ENCODE peak calls at places on chromosomes 1 and 21, in seven cellular contexts. L is heart left ventricle; K is HFF-Myc; U is fibroblast of lung; W is activated CD4-positive, alpha-beta T cell treated with anti-CD3 and anti-CD28 coated beads for 24 hours; B is brain microvascular endothelial cell; J is fibroblast of villous mesenchyme. Y is an unnamed sample.

GRCh38 chr1:51941528-51941927 is 49.0 kb downstream of the RAB3B start:
- DNase-seq in L (no peak), K (no peak), J (no peak), U (no peak), B (no peak), W (no peak), Y (no peak)

GRCh38 chr1:219347843-219348475 is 174.3 kb downstream of the LYPLAL1 start:
- DNase-seq in J (no peak), U (peak), K (no peak), L (peak), B (no peak), W (no peak), Y (peak)

GRCh38 chr21:44682580-44683151 is 703 bp upstream of the KRTAP12-1 start:
- DNase-seq in L (no peak), J (no peak), W (no peak), K (no peak), B (no peak), U (no peak), Y (no peak)

GRCh38 chr21:42684109-42684916 is 30.9 kb downstream of the PDE9A start:
- DNase-seq in L (no peak), U (no peak), B (no peak), K (no peak), J (no peak), W (peak), Y (no peak)

GRCh38 chr1:33972676-33973395 is 109.0 kb downstream of the HMGB4 start:
- DNase-seq in L (peak), J (no peak), U (peak), W (no peak), B (no peak), K (no peak), Y (peak)

GRCh38 chr1:21607549-21608529 is 61.3 kb downstream of the RAP1GAP start:
- DNase-seq in J (peak), U (peak), W (peak), L (peak), K (peak), B (peak), Y (no peak)

GRCh38 chr1:211613108-211613947 is 34.4 kb upstream of the SLC30A1 start:
- DNase-seq in U (peak), B (peak), W (no peak), K (peak), L (peak), J (peak), Y (peak)

GRCh38 chr1:244466724-244467123 is 5.7 kb downstream of the CATSPERE start:
- DNase-seq in J (no peak), K (no peak), W (no peak), B (no peak), L (no peak), U (no peak), Y (no peak)

GRCh38 chr1:2810899-2811525 is 9.5 kb upstream of the TTC34 start:
- DNase-seq in W (no peak), B (no peak), L (no peak), J (no peak), U (no peak), K (no peak), Y (no peak)

GRCh38 chr1:109730666-109731065 is 10.2 kb downstream of the GSTM3 start:
- DNase-seq in W (no peak), K (no peak), B (no peak), L (no peak), U (peak), J (no peak), Y (no peak)

GRCh38 chr21:28445081-28445830 is 547.4 kb downstream of the LTN1 start:
- DNase-seq in K (no peak), J (peak), W (no peak), L (no peak), B (peak), U (peak), Y (no peak)

GRCh38 chr1:6317101-6317760 is 56.3 kb upstream of the GPR153 start:
- DNase-seq in K (no peak), L (no peak), J (peak), U (peak), B (peak), W (no peak), Y (no peak)

GRCh38 chr21:33334191-33334590 is 9.4 kb downstream of the IFNAR1 start:
- DNase-seq in U (no peak), L (no peak), W (no peak), K (no peak), B (no peak), J (no peak), Y (no peak)

GRCh38 chr1:109181085-109181806 is 32.5 kb upstream of the SARS1 start:
- DNase-seq in U (peak), L (no peak), W (no peak), K (no peak), J (no peak), B (no peak), Y (no peak)

GRCh38 chr1:155794605-155795265 is 62.3 kb downstream of the GON4L start:
- DNase-seq in K (no peak), W (no peak), B (peak), J (peak), L (no peak), U (peak), Y (no peak)

GRCh38 chr1:183024352-183025337 is 1.4 kb downstream of the LAMC1 start:
- DNase-seq in K (no peak), U (no peak), B (no peak), J (no peak), L (no peak), W (no peak), Y (no peak)

GRCh38 chr1:48875736-48876135 is 99.0 kb upstream of the BEND5 start:
- DNase-seq in B (no peak), J (no peak), K (no peak), L (no peak), W (no peak), U (no peak), Y (no peak)

GRCh38 chr1:201190624-201191051 is at the start of gene IGFN1:
- DNase-seq in K (no peak), U (no peak), W (no peak), L (no peak), J (no peak), B (no peak), Y (no peak)

GRCh38 chr1:194755241-194755953 is 1569.0 kb upstream of the B3GALT2 start:
- DNase-seq in L (no peak), K (peak), W (no peak), U (peak), J (no peak), B (no peak), Y (no peak)

GRCh38 chr1:160094806-160095205 is 3.6 kb downstream of the IGSF8 start:
- DNase-seq in L (no peak), J (no peak), U (no peak), B (no peak), K (no peak), W (no peak), Y (no peak)

GRCh38 chr1:163013826-163014600 is 55.1 kb upstream of the RGS4 start:
- DNase-seq in L (no peak), K (no peak), W (no peak), U (no peak), J (no peak), B (no peak), Y (no peak)

GRCh38 chr21:31526040-31526439 is 133.5 kb upstream of the SOD1 start:
- DNase-seq in B (peak), L (no peak), W (no peak), J (no peak), K (no peak), U (no peak), Y (no peak)

GRCh38 chr1:55257958-55258357 is 42.8 kb upstream of the USP24 start:
- DNase-seq in W (peak), U (peak), B (peak), L (no peak), K (no peak), J (no peak), Y (no peak)